ENCODE peak calls at places on chromosomes 2 and 18, in six cellular contexts. W is prostate gland, H is IMR-90, D is heart right ventricle, S is Peyer's patch, Q is astrocyte. X is an unnamed sample. For H3K27me3, the result is how much of the 10 kb centered on the place peaks cover.

GRCh38 chr2:196131384-196131861 is 40.0 kb downstream of the STK17B start:
- DNase-seq in W (peak), Q (no peak), S (peak), H (peak), D (peak), X (peak)

GRCh38 chr2:102126660-102127059 is 15.9 kb upstream of the IL1R1 start:
- DNase-seq in S (no peak), D (no peak), H (peak), W (no peak), Q (peak), X (peak)

GRCh38 chr18:79030680-79031079 is 38.5 kb upstream of the ATP9B start:
- DNase-seq in D (no peak), W (no peak), Q (no peak), H (no peak), S (no peak), X (no peak)

GRCh38 chr2:36343601-36344000 is 12.0 kb upstream of the CRIM1 start:
- DNase-seq in S (no peak), H (peak), Q (peak), D (no peak), W (no peak), X (no peak)

GRCh38 chr2:241795021-241795999 is 13.7 kb upstream of the NEU4 start:
- DNase-seq in Q (no peak), H (no peak), D (no peak), W (no peak), S (no peak), X (no peak)

GRCh38 chr2:58063641-58064040 is 17.0 kb downstream of the VRK2 start:
- DNase-seq in D (no peak), W (no peak), S (no peak), Q (peak), H (peak), X (peak)

GRCh38 chr2:108927936-108928659 is 60.9 kb downstream of the EDAR start:
- DNase-seq in W (peak), H (peak), D (no peak), S (peak), Q (peak), X (peak)

GRCh38 chr2:119195887-119196286 is 27.7 kb upstream of the STEAP3 start:
- DNase-seq in H (no peak), W (no peak), S (no peak), Q (no peak), D (no peak), X (no peak)

GRCh38 chr2:112166801-112167499 is 28.8 kb downstream of the FBLN7 start:
- DNase-seq in Q (no peak), D (no peak), W (no peak), H (no peak), S (no peak), X (no peak)

GRCh38 chr2:9212010-9212638 is 5.5 kb downstream of the ASAP2 start:
- DNase-seq in W (no peak), S (no peak), Q (no peak), D (no peak), H (no peak), X (no peak)

GRCh38 chr2:168350380-168350779 is 103.0 kb upstream of the STK39 start:
- DNase-seq in S (no peak), H (no peak), W (no peak), D (no peak), Q (no peak), X (no peak)

GRCh38 chr2:63538409-63538808 is 49.9 kb downstream of the WDPCP start:
- DNase-seq in D (no peak), Q (no peak), H (no peak), W (no peak), S (no peak), X (no peak)

GRCh38 chr2:124959582-124959981 is 934.5 kb downstream of the CNTNAP5 start:
- DNase-seq in S (no peak), Q (no peak), H (no peak), D (no peak), W (no peak), X (no peak)

GRCh38 chr2:224165901-224166319 is 126.8 kb upstream of the SERPINE2 start:
- DNase-seq in S (no peak), D (no peak), H (peak), W (no peak), Q (peak), X (no peak)

GRCh38 chr2:231597014-231597611 is 4.4 kb downstream of the TEX44 start:
- DNase-seq in Q (no peak), H (no peak), W (no peak), S (no peak), D (peak), X (no peak)

GRCh38 chr2:208638059-208638458 is 231.5 kb downstream of the PTH2R start:
- DNase-seq in D (no peak), Q (no peak), H (no peak), W (no peak), S (no peak), X (no peak)

GRCh38 chr2:144132357-144132756 is 387.6 kb downstream of the ZEB2 start:
- DNase-seq in Q (peak), H (peak), D (no peak), W (no peak), S (no peak), X (peak)

GRCh38 chr2:48043746-48044145 is 137.4 kb upstream of the FBXO11 start:
- DNase-seq in S (no peak), H (peak), W (no peak), Q (no peak), D (no peak), X (peak)

GRCh38 chr2:217832115-217832514 is 170.7 kb downstream of the TNS1 start:
- DNase-seq in D (no peak), W (no peak), Q (no peak), H (no peak), S (no peak), X (no peak)

GRCh38 chr2:203225423-203226039 is 13.3 kb upstream of the CYP20A1 start:
- DNase-seq in Q (no peak), S (no peak), D (no peak), W (no peak), H (peak), X (peak)

DNA sequence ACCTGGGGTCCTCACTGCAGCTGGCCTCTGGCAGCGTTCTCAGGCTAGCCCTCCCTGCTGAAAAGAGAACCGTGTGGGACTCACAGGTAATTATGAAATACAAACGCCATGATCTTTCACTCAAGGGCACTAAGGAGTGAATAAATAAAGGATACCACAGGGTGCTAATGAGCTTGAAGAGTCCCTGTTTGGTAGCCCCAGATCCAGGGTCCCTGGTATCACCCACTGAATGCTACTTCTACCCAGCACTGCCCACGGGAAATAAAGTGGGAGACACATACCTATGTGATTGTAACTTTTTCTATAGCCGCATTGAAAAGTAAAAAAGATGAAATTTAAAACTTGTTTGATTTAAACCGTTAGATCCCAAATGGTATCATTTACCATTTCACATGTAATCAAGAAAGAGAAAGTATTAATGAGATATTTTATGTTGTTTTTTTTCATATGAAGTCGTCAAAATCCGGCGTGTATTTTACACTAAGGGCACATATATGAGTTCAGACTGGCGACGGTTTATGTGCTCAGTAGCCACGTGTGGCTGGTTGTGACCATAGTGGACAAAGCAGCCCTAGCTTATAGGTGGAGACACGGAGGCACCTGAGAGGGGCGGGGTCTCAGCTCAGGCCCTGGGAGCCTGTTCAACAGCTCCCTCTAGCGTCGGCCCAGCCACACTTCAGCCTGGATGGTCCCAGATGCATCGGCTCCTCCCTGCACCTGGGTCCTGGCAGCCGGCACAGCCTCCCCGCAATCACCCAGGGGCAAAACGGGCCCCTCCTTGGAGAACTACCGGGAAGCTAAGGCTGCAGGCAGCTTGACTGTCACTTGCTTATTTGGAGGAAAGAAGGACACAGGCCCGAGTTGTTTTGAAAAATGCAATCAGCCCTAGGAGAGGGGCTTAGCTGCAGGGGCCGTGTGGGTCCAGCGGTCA is 39.2 kb downstream of the ODC1 start:
- DNase-seq in Q (peak), H (peak), W (peak), D (peak), S (peak), X (peak)
- H3K4me3 ChIP-seq in Q (no peak), H (no peak), W (no peak), D (no peak), S (no peak), X (no peak)

GRCh38 chr2:240138275-240138984 is 2.0 kb downstream of the OTOS start:
- DNase-seq in D (no peak), S (no peak), Q (no peak), H (peak), W (no peak), X (no peak)
- H3K27me3 ChIP-seq in D (under half), S (under half), Q (under half), H (under half), W (under half), X (under half)

GRCh38 chr2:206160807-206161179 is 1.1 kb downstream of the EEF1B2 start:
- DNase-seq in W (no peak), H (no peak), Q (no peak), S (no peak), D (no peak), X (no peak)
- H3K27ac ChIP-seq in W (no peak), H (no peak), Q (peak), S (no peak), D (no peak), X (peak)

DNA sequence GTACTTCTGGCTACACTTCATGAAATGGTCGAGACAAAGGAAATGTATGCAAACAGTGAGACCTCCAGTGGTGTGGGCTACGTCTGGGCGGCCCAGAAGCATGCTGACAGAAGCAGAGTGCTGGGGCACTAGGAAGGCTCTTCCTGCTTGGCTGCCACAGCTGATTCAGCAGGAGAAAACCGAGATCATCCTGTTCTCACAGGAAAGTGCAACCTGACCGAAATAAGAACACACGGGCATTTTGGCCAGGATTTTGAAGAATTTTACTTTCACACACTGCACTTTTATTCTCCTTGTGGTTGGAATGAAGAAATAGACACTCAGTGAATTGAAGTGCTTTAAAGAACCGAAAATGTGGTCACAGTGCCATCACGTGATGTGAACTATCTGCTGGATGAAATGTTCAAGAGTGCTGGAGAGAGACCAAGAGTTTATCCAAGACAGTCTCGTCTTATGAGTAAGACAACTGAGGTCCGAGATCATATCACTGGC is 149.5 kb downstream of the CCBE1 start:
- DNase-seq in H (peak), D (no peak), S (no peak), W (peak), Q (peak), X (peak)
- H3K4me3 ChIP-seq in H (peak), D (no peak), S (no peak), W (no peak), Q (no peak), X (peak)

DNA sequence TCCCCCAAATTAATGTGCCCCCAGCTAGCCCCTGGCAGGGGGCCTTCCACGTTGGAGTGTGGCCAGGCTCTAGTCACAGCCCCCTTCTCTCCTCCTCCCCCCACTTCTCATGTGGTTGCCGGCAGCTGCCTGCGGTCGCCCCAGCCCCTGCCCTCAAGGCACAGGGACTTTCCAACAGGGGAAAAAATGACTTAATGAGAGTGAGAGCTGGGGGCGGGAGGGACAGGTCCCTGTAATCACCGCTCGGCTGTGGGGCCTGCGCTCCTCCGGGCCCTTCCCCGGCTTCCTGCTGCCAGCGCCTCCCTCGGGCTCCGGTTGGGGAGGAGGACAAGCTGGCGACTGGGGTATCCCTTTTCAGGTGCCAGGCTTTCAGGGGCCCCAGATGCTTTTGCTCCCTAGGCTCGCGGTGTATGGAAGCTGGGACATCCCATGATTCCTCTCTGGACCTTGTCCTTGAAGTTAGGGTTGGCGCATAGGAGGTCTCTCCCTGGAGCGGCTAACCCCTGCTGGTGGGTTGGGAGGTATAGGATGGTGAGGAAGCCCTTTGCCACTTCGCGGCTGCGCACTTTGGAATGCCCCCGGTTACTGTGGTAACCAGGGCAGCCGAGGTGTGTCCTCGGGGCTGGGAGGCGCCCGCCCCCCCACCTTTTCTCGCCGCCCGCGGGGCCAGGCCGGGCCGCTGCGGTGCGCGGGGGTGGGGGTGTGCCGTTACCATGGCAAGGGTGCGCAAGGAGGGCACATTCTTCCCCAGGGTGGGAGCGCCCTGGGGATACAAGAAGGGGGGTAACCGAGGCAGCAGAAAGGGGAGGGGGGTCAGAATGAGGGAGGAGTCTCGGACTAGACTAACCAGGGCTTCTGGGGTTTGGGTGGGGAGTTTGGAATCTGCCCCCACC is 16.1 kb downstream of the WNT10A start:
- DNase-seq in H (peak), S (peak), Q (peak), W (no peak), D (no peak), X (no peak)
- H3K27me3 ChIP-seq in H (half or more), S (under half), Q (half or more), W (under half), D (under half), X (half or more)

GRCh38 chr2:60948926-60949579 is 67.7 kb downstream of the REL start:
- DNase-seq in S (no peak), H (peak), Q (peak), D (no peak), W (no peak), X (no peak)
- H3K27ac ChIP-seq in S (no peak), H (no peak), Q (no peak), D (no peak), W (no peak), X (no peak)

DNA sequence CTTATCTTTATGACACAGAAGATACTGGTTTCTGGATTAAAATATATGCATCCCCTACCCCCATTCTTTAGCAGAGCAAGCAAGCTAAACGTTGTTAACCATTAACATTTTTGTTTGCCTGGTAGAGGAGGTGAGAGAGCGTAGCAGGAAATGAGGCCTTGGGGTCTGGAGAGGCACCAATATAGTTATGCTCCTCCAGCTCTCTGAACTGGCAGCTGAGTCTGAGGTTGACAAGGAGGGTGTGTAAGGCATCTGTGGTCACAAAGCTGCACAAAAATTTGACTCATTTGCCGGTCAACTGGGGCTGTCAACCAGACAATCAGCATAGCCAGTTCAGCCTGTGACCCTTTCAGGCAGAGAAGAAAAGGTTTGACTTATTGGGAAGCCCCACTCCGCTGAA is 647.5 kb upstream of the SETBP1 start:
- DNase-seq in Q (peak), D (no peak), W (no peak), H (no peak), S (no peak), X (no peak)
- H3K4me3 ChIP-seq in Q (no peak), D (no peak), W (no peak), H (no peak), S (no peak), X (no peak)

GRCh38 chr2:237295889-237296480 is 118.0 kb downstream of the COL6A3 start:
- DNase-seq in W (no peak), H (no peak), D (no peak), Q (no peak), S (no peak), X (no peak)

GRCh38 chr2:237296756-237297155 is 117.2 kb downstream of the COL6A3 start:
- DNase-seq in D (no peak), Q (peak), H (peak), W (no peak), S (no peak), X (no peak)

GRCh38 chr2:237294509-237294908 is 119.5 kb downstream of the COL6A3 start:
- DNase-seq in D (no peak), W (no peak), H (no peak), S (no peak), Q (no peak), X (no peak)

GRCh38 chr2:237291138-237291792 is 122.7 kb downstream of the COL6A3 start:
- DNase-seq in S (peak), W (peak), H (peak), D (peak), Q (peak), X (peak)

DNA sequence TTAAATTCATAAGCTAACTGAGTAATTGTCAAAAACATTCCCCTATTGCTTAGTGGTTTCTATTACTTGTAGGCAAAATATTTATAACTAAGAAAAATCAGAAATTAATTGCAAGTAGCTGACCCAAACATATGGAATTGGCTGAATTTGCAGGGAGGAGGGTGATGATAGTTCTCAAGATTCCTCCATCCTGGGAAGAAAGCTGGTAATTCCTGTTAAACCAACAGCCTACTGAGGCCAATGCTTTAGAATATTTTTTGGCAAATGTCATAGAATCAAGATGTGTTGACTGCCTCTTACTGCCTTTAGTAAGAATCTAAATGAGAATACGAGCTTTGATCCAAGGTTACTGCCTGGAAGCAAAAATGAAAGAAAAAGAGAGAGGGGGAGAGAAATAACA is 120.0 kb downstream of the COL6A3 start:
- DNase-seq in W (no peak), H (peak), D (no peak), Q (peak), S (no peak), X (no peak)
- H3K27me3 ChIP-seq in W (under half), H (under half), D (under half), Q (under half), S (under half), X (under half)